ENCODE peak calls at places on chromosomes 11 and 22, in six cellular contexts. X, Y, M, V, A and D are unnamed samples.

GRCh38 chr22:31969789-31970489 is 25.6 kb downstream of the YWHAH start:
- DNase-seq in V (no peak), Y (peak), X (peak), M (peak), A (peak), D (peak)

GRCh38 chr11:64745219-64745522 is 1.2 kb upstream of the RASGRP2 start:
- DNase-seq in M (peak), A (peak), X (no peak), Y (peak), V (no peak), D (no peak)

GRCh38 chr11:112212710-112213109 is 13.5 kb upstream of the PTS start:
- DNase-seq in Y (no peak), M (no peak), X (no peak), V (no peak), A (no peak), D (peak)

GRCh38 chr11:17476317-17477083 is at the start of gene ABCC8:
- DNase-seq in A (peak), X (no peak), Y (no peak), V (no peak), M (no peak), D (no peak)

GRCh38 chr11:706957-707816 is 1.2 kb downstream of the EPS8L2 start:
- DNase-seq in V (no peak), M (peak), Y (no peak), A (no peak), X (peak), D (peak)

GRCh38 chr11:132186193-132186592 is 815.8 kb downstream of the NTM start:
- DNase-seq in X (no peak), Y (no peak), A (no peak), V (no peak), M (no peak), D (no peak)

GRCh38 chr22:32562916-32563315 is 88.3 kb downstream of the FBXO7 start:
- DNase-seq in V (no peak), X (no peak), M (no peak), Y (no peak), A (no peak), D (no peak)

GRCh38 chr11:125166347-125166841 is 1.8 kb downstream of the PKNOX2 start:
- DNase-seq in Y (no peak), M (peak), V (no peak), A (peak), X (no peak), D (no peak)

GRCh38 chr11:67572747-67573419 is 10.7 kb upstream of the GSTP1 start:
- DNase-seq in V (no peak), Y (no peak), A (peak), X (peak), M (peak), D (peak)

GRCh38 chr11:73158356-73159051 is 16.4 kb upstream of the FCHSD2 start:
- DNase-seq in V (no peak), X (peak), M (no peak), A (no peak), Y (no peak), D (no peak)

GRCh38 chr11:94424662-94425061 is 23.4 kb upstream of the GPR83 start:
- DNase-seq in A (no peak), X (no peak), V (no peak), M (no peak), Y (no peak), D (peak)

GRCh38 chr11:114705280-114706024 is 27.1 kb downstream of the NXPE2 start:
- DNase-seq in X (no peak), A (no peak), M (peak), Y (no peak), V (no peak), D (no peak)

GRCh38 chr22:24768537-24769374 is 5.8 kb downstream of the PIWIL3 start:
- DNase-seq in X (peak), Y (no peak), V (peak), M (peak), A (peak), D (peak)

GRCh38 chr11:10263929-10264328 is 30.1 kb downstream of the SBF2 start:
- DNase-seq in X (no peak), V (no peak), Y (no peak), M (no peak), A (no peak), D (peak)

GRCh38 chr11:33089776-33090175 is 50.4 kb downstream of the TCP11L1 start:
- DNase-seq in M (no peak), A (no peak), X (no peak), Y (no peak), V (no peak), D (peak)

GRCh38 chr11:114343493-114343892 is 47.3 kb downstream of the NNMT start:
- DNase-seq in M (no peak), X (no peak), Y (no peak), V (no peak), A (no peak), D (no peak)

GRCh38 chr11:96149743-96150555 is 193.0 kb downstream of the MAML2 start:
- DNase-seq in Y (no peak), A (no peak), V (no peak), M (no peak), X (no peak), D (peak)

GRCh38 chr11:100632970-100633452 is 54.1 kb upstream of the ARHGAP42 start:
- DNase-seq in A (peak), V (no peak), Y (no peak), M (peak), X (no peak), D (peak)

GRCh38 chr22:29200901-29201300 is 4.8 kb upstream of the EMID1 start:
- DNase-seq in X (no peak), A (no peak), Y (no peak), M (no peak), V (no peak), D (no peak)

GRCh38 chr11:57230797-57231538 is 6.1 kb downstream of the APLNR start:
- DNase-seq in M (no peak), V (no peak), A (peak), Y (no peak), X (no peak), D (no peak)

GRCh38 chr22:30947821-30948454 is 20.6 kb downstream of the MORC2 start:
- DNase-seq in V (no peak), M (no peak), Y (no peak), A (peak), X (peak), D (peak)

GRCh38 chr22:36673821-36674220 is 29.7 kb downstream of the CACNG2 start:
- DNase-seq in V (no peak), A (no peak), Y (no peak), X (no peak), M (no peak), D (peak)

GRCh38 chr11:67308031-67308866 is 4.9 kb downstream of the SSH3 start:
- DNase-seq in M (no peak), V (no peak), Y (no peak), X (no peak), A (no peak), D (no peak)

GRCh38 chr11:129259950-129260349 is 67.8 kb upstream of the ARHGAP32 start:
- DNase-seq in A (no peak), X (peak), M (no peak), V (no peak), Y (no peak), D (no peak)

GRCh38 chr11:47786373-47786772 is 19.2 kb upstream of the FNBP4 start:
- DNase-seq in A (peak), V (no peak), X (no peak), M (peak), Y (no peak), D (no peak)

GRCh38 chr11:76248210-76248609 is 41.9 kb upstream of the WNT11 start:
- DNase-seq in A (no peak), M (peak), Y (no peak), X (peak), V (no peak), D (peak)

GRCh38 chr11:20364412-20364792 is 888 bp downstream of the HTATIP2 start:
- DNase-seq in Y (no peak), X (peak), A (no peak), M (peak), V (no peak), D (peak)
- H3K4me3 ChIP-seq in Y (peak), X (peak), A (no peak), M (peak), V (peak), D (peak)

GRCh38 chr11:11604340-11604992 is 17.3 kb downstream of the GALNT18 start:
- DNase-seq in A (no peak), Y (no peak), M (no peak), X (no peak), V (no peak), D (no peak)
- H3K4me3 ChIP-seq in A (no peak), Y (no peak), M (no peak), X (no peak), V (no peak), D (no peak)

DNA sequence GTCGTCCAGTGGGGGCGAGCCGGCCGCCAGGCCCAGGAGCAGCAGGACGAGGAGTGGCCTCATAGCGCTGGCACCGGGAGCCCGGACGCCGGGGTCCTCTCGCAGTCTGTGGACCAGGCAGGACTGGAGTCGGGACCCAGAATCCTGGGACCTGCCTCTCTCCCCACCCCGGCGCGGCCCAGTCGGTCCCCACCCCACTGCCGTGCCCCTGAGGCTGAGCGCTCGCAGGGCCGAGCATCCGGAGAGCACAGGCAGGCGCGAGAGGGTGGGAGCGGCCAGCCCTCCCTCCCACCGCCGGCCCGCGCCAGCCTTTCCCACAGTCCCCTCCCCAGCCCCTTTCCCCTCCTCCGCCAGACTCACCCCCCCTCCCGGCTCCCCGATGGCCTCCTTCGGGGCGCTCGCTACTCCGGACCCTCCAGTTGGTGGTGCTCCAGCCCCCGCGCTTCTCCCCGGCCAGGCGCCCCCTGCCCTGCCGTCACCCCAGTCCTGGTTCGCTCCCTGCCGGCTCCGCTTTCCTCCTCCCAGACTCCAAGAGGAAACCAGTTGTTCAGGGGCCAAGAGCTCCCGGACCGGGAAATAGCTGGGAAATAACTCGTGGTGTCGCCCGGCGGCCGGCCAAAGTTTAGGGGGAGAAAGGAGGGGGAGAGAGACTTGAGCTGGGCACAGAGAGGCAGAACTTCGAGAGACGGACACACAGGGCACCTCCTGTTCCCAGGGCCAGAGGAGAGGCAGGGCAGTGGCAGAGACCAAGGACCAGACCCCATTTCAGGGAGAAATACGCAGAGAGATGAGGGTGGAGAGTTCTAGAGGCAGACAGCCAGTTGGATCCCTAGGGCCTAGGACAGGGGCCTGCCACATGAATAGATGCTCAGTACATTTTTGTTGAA is at the start of gene C1QTNF5:
- DNase-seq in M (peak), V (no peak), A (peak), Y (no peak), X (no peak), D (no peak)
- H3K4me3 ChIP-seq in M (peak), V (peak), A (peak), Y (peak), X (peak), D (peak)

DNA sequence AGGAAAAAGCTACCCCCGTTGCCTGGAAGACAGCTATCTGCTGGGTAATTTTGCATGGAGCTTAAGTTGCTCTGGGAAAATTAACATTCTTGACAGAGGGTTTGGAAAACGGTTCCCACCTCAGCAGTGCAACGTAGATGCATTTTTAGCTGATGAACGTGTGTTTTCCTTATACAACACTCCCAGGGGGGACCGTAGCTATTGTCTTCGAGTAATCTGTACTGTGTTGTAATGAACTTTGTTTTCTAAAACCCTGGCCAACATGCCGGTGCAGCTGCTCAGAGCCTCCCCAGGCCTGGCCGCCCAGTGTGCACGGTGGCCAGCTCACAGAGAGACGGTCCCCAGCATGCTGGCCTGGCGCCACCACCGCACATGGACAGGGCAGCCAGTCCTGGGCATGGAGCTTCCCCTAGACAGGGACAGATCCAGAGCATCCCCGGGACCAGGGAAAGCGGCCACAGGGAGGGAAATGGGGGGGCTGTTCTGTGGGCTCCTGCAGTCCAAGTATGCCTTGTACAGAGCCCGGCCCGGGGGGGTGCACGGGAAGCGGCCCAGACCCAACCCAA is 2.2 kb downstream of the TNNT3 start:
- DNase-seq in M (peak), V (no peak), X (no peak), Y (no peak), A (no peak), D (no peak)
- H3K4me3 ChIP-seq in M (peak), V (no peak), X (no peak), Y (no peak), A (no peak), D (no peak)

DNA sequence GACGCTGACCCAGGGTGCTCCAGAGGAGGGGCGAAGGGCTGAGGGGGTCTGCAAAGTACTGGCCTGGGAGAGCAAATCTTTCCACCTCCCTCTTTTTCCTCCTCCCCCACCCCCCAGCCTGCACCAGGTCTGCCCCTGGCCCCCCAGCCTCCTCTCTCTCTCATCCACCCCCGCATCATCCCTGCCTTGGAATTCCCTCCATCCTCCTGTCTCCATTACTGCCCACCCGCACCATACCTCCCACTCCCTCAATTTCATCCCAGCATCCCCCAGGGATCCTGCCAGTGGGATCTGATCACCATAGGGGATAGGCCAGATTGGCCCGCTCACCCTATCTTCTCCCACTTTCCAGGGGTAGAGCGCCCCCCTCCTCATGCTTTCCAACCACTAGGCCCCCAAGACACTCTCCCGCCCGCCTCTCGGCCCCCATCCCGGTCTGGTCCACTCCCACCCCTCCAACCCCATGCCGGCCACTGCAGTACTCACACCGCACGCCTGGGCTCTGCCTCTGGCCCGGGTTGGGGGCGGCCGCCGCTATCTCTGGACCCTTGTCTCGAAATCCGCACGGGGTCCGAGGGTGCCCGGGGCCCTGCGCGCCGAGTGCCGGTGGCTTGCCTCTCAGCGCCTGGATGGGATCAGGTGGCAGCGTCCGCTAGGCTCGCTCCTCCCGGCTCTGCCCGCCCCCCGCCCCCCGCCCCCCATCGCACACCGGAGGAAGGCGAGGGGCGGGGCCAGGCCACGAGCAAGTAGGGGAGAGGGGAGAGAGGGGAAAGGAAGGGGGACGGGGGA is at the start of gene GAL3ST3:
- DNase-seq in Y (no peak), M (no peak), V (no peak), A (peak), X (no peak), D (no peak)
- H3K4me3 ChIP-seq in Y (no peak), M (peak), V (no peak), A (peak), X (no peak), D (no peak)

GRCh38 chr11:92967178-92967577 is 2.3 kb upstream of the MTNR1B start:
- DNase-seq in A (no peak), Y (no peak), M (no peak), V (no peak), X (no peak), D (no peak)

GRCh38 chr11:92969634-92970347 is at the start of gene MTNR1B:
- DNase-seq in A (peak), M (no peak), X (no peak), V (no peak), Y (no peak), D (no peak)

GRCh38 chr11:92972248-92972647 is 2.8 kb downstream of the MTNR1B start:
- DNase-seq in M (no peak), A (no peak), X (no peak), V (no peak), Y (no peak), D (no peak)

GRCh38 chr11:92965196-92965595 is 4.3 kb upstream of the MTNR1B start:
- DNase-seq in A (no peak), X (no peak), V (no peak), M (no peak), Y (no peak), D (no peak)

DNA sequence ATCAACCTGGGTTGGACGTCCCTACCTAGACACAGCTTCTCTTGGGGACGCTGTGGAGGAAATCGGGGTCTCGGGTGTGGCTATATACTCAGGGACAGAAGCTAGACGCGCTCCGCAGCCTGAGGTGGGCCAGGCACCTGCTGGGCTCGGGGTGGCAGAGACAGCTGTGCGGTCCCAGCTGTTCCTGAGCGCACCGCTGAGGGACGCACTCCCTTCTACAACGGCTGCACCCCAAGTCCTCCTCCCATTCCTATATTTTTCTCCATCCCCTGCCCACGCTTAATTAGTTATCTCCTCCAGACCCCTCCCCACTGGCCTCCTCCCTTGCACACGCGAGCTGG is 188 bp upstream of the MTNR1B start:
- DNase-seq in X (no peak), M (no peak), A (no peak), V (no peak), Y (no peak), D (no peak)
- H3K4me3 ChIP-seq in X (no peak), M (no peak), A (peak), V (no peak), Y (no peak), D (no peak)

DNA sequence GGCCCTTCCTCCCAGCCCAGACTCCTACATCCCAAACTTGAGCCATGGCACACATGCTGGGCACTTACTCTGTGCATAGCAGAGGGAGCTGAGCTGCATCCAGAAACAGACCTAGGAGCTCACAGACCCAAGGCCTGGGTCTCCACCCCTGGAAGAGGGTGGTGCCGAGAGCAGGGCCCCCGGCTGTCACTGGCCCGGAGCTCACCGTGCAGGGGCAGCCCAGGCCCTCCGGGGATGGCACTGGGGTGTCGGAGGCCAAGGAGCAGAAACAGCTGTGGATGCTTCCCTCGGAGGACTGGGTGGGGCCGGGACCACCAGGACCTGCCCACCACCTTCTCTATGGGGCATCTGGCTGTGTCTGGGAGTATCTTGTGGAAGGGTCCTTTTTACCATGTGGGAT is 4.3 kb upstream of the APOBEC3A start:
- DNase-seq in Y (no peak), V (no peak), A (no peak), X (no peak), M (no peak), D (no peak)
- H3K4me3 ChIP-seq in Y (no peak), V (no peak), A (no peak), X (no peak), M (no peak), D (no peak)

GRCh38 chr22:48445113-48445827 is 1382.4 kb downstream of the BRD1 start:
- DNase-seq in M (no peak), A (no peak), X (no peak), Y (no peak), V (no peak), D (no peak)

GRCh38 chr22:48444320-48445112 is 1383.2 kb downstream of the BRD1 start:
- DNase-seq in M (no peak), A (no peak), X (no peak), V (no peak), Y (no peak), D (no peak)

GRCh38 chr22:48441553-48441850 is 1386.2 kb downstream of the BRD1 start:
- DNase-seq in M (no peak), V (no peak), Y (no peak), A (no peak), X (no peak), D (no peak)

GRCh38 chr22:48442663-48443062 is 1385.0 kb downstream of the BRD1 start:
- DNase-seq in V (no peak), Y (no peak), A (no peak), M (no peak), X (no peak), D (no peak)

GRCh38 chr22:48443680-48444079 is 1384.0 kb downstream of the BRD1 start:
- DNase-seq in A (no peak), M (no peak), Y (no peak), X (no peak), V (no peak), D (no peak)
- H3K4me3 ChIP-seq in A (no peak), M (no peak), Y (no peak), X (no peak), V (no peak), D (no peak)